ENCODE peak calls at places on chromosomes 11 and 22, in eight cellular contexts. O is epithelial cell of esophagus; U is posterior vena cava; Y is activated T-cell treated with anti-CD3 and anti-CD28 coated beads, Interleukin-2, amount 50 U/mL, for 72 hours; T is SW 1271; X is neural progenitor cell; M is activated CD8-positive, alpha-beta memory T cell treated with anti-CD3 and anti-CD28 coated beads, Interleukin-2, amount 50 U/mL, for 4 hours; V is testis. R is an unnamed sample.

GRCh38 chr11:16966633-16967346 is 47.4 kb downstream of the PLEKHA7 start:
- DNase-seq in T (no peak), M (no peak), O (no peak), U (peak; percentile 35), V (no peak), Y (no peak), X (no peak), R (no peak)

GRCh38 chr11:12808519-12808918 is 134.3 kb downstream of the TEAD1 start:
- DNase-seq in M (no peak), U (no peak), T (no peak), V (no peak), Y (no peak), O (peak; percentile 59), X (no peak), R (no peak)

GRCh38 chr22:36806824-36807223 is 10.0 kb downstream of the PVALB start:
- DNase-seq in X (no peak), Y (no peak), M (no peak), V (no peak), U (no peak), O (no peak), T (no peak), R (peak; percentile 75)

GRCh38 chr11:1219836-1220810 is 2.7 kb upstream of the MUC5B start:
- DNase-seq in T (no peak), U (peak; percentile 79), O (no peak), X (no peak), V (no peak), Y (no peak), M (no peak), R (no peak)

GRCh38 chr11:59097113-59097708 is 9.8 kb upstream of the FAM111B start:
- DNase-seq in U (no peak), Y (peak; percentile 65), V (peak; percentile 62), O (peak; percentile 73), X (peak; percentile 56), T (no peak), M (peak; percentile 62), R (no peak)

GRCh38 chr11:73390601-73391565 is 14.7 kb downstream of the RELT start:
- DNase-seq in V (no peak), T (no peak), X (no peak), U (no peak), Y (no peak), O (no peak), M (no peak), R (no peak)

GRCh38 chr11:27621440-27622161 is 78.7 kb downstream of the BDNF start:
- DNase-seq in T (no peak), V (no peak), X (no peak), O (no peak), Y (no peak), M (no peak), U (no peak), R (no peak)

GRCh38 chr11:112219476-112220232 is 6.6 kb upstream of the PTS start:
- DNase-seq in V (peak; percentile 49), M (peak; percentile 21), T (peak; percentile 32), O (peak; percentile 82), U (no peak), Y (peak; percentile 49), X (peak; percentile 72), R (peak; percentile 83)

GRCh38 chr11:130455493-130456127 is 7.2 kb downstream of the ADAMTS15 start:
- DNase-seq in V (no peak), T (no peak), O (no peak), U (no peak), X (no peak), Y (no peak), M (no peak), R (no peak)